ENCODE peak calls at places on chromosomes 6 and 20, in eight cellular contexts. R is A549, K is IMR-90, W is stomach, Q is ovary, M is esophagus muscularis mucosa, O is heart left ventricle, S is sigmoid colon. X is an unnamed sample.

GRCh38 chr6:36662380-36662779 is 16.1 kb upstream of the CDKN1A start:
- DNase-seq in K (no peak), W (no peak), Q (no peak), O (no peak), M (no peak), R (no peak), S (no peak), X (no peak)

GRCh38 chr6:102075539-102075938 is 682.0 kb downstream of the GRIK2 start:
- DNase-seq in S (no peak), O (no peak), W (no peak), M (no peak), R (no peak), Q (no peak), K (peak), X (no peak)

GRCh38 chr6:108080010-108080780 is 5.7 kb upstream of the OSTM1 start:
- DNase-seq in R (no peak), W (no peak), M (no peak), S (no peak), K (peak), O (no peak), Q (no peak), X (peak)

GRCh38 chr6:84719152-84719551 is 45.2 kb downstream of the TBX18 start:
- DNase-seq in R (no peak), S (no peak), W (no peak), Q (no peak), K (no peak), O (no peak), M (no peak), X (no peak)

GRCh38 chr6:132995432-132995831 is 181.1 kb downstream of the RPS12 start:
- DNase-seq in S (no peak), W (no peak), R (no peak), O (no peak), M (no peak), Q (no peak), K (peak), X (no peak)

GRCh38 chr6:167706313-167707109 is 120.2 kb upstream of the AFDN start:
- DNase-seq in S (no peak), Q (no peak), R (no peak), W (no peak), M (no peak), O (no peak), K (no peak), X (no peak)

GRCh38 chr6:7401103-7401502 is 11.5 kb downstream of the RIOK1 start:
- DNase-seq in M (no peak), S (no peak), Q (no peak), W (no peak), R (no peak), K (peak), O (no peak), X (no peak)

GRCh38 chr6:133854633-133855598 is 34.0 kb upstream of the TCF21 start:
- DNase-seq in R (no peak), M (no peak), W (no peak), Q (no peak), S (no peak), O (no peak), K (no peak), X (no peak)

GRCh38 chr6:33803571-33804053 is at the start of gene MLN:
- DNase-seq in W (no peak), M (no peak), O (no peak), K (no peak), R (no peak), S (no peak), Q (no peak), X (no peak)

GRCh38 chr20:58877374-58878360 is 25.2 kb downstream of the GNAS start:
- DNase-seq in M (no peak), W (no peak), O (no peak), R (no peak), K (no peak), Q (no peak), S (no peak), X (no peak)

GRCh38 chr20:2210646-2211556 is 84.9 kb upstream of the TGM3 start:
- DNase-seq in K (peak), Q (no peak), S (no peak), O (peak), R (no peak), W (no peak), M (no peak), X (no peak)

GRCh38 chr6:166556336-166556735 is 30.1 kb downstream of the RAMACL start:
- DNase-seq in W (no peak), O (no peak), S (no peak), Q (no peak), R (no peak), K (peak), M (no peak), X (no peak)

GRCh38 chr6:107712523-107713213 is 111.4 kb downstream of the SCML4 start:
- DNase-seq in S (peak), R (no peak), Q (no peak), K (peak), O (no peak), W (no peak), M (no peak), X (no peak)

GRCh38 chr6:52595796-52596130 is 18.9 kb upstream of the TRAM2 start:
- DNase-seq in S (no peak), K (no peak), O (no peak), W (no peak), M (no peak), Q (no peak), R (no peak), X (no peak)

GRCh38 chr6:34324738-34325444 is 67.6 kb downstream of the NUDT3 start:
- DNase-seq in R (no peak), K (peak), W (no peak), O (peak), M (peak), Q (peak), S (peak), X (no peak)

GRCh38 chr6:115601509-115601908 is 459.2 kb downstream of the FRK start:
- DNase-seq in Q (no peak), R (no peak), M (no peak), K (no peak), S (no peak), W (no peak), O (no peak), X (no peak)

GRCh38 chr20:48937674-48938073 is 16.2 kb downstream of the ARFGEF2 start:
- DNase-seq in O (no peak), K (no peak), Q (no peak), W (no peak), M (no peak), R (no peak), S (no peak), X (no peak)

GRCh38 chr6:57019434-57019833 is 27.1 kb upstream of the KIAA1586 start:
- DNase-seq in W (no peak), K (no peak), S (no peak), M (no peak), O (no peak), Q (no peak), R (no peak), X (no peak)
- TF ChIP-seq POLR2A in W (no peak), K (no peak), S (no peak), M (no peak), O (no peak), Q (no peak), R (no peak), X (no peak)

GRCh38 chr6:10404107-10404798 is 10.6 kb downstream of the TFAP2A start:
- DNase-seq in O (peak), M (peak), S (peak), K (peak), W (peak), R (peak), Q (peak), X (peak)
- TF ChIP-seq POLR2A in O (no peak), M (no peak), S (no peak), K (peak), W (no peak), R (peak), Q (no peak), X (peak)

DNA sequence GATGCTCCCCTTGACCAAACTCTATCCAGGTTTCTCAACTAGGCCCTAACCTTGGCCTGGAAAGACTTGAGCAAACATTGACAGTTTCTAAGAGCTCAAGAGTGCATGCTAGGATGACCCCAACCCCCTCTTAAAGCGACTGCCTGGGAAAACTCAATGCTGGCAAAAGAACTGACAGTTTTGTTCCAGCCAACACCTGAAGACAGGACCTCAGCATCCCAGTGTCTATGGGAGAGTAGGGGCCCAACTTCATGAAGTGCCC is 119.9 kb downstream of the ZMYND8 start:
- DNase-seq in W (no peak), Q (no peak), R (no peak), O (no peak), K (no peak), S (no peak), M (no peak), X (no peak)
- TF ChIP-seq POLR2A in W (no peak), Q (no peak), R (no peak), O (no peak), K (no peak), S (no peak), M (no peak), X (no peak)

GRCh38 chr6:156698239-156699016 is 78.8 kb upstream of the ARID1B start:
- DNase-seq in M (no peak), K (no peak), R (no peak), S (no peak), W (no peak), O (no peak), Q (no peak), X (no peak)
- TF ChIP-seq POLR2A in M (no peak), K (no peak), R (no peak), S (no peak), W (no peak), O (no peak), Q (no peak), X (no peak)

DNA sequence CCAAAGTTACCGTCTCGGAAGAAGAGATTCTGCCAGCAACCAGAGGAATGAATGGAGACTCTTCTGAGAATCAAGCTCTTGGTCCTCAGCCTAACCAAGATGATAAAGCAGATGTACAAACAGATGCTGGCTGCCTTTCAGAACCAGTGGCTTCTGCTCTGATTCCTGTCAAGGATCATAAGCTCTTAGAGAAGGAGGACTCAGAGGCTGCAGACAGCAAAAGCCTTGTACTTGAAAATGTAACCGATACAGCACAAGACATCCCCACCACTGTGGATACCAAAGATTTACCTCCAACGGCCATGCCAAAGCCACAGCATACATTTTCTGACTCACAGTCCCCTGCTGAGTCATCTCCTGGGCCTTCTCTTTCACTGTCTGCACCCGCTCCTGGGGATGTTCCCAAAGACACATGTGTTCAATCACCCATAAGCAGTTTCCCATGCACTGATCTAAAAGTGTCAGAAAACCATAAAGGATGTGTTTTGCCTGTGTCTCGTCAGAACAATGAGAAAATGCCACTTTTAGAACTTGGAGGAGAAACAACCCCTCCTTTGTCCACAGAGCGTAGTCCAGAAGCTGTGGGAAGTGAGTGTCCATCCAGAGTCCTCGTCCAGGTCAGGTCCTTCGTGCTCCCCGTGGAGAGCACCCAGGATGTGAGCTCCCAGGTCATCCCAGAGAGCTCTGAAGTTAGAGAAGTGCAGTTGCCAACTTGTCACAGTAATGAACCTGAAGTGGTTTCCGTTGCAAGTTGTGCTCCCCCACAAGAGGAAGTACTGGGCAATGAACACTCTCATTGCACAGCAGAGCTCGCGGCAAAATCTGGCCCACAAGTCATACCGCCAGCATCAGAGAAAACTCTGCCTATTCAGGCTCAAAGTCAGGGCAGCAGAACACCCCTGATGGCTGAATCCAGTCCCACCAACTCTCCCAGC is 109.6 kb downstream of the RTN4IP1 start:
- DNase-seq in K (peak), M (no peak), Q (no peak), R (peak), S (peak), W (peak), O (no peak), X (no peak)
- TF ChIP-seq POLR2A in K (no peak), M (no peak), Q (no peak), R (no peak), S (no peak), W (no peak), O (no peak), X (no peak)

GRCh38 chr6:47134476-47135189 is 92.5 kb upstream of the ADGRF1 start:
- DNase-seq in R (peak), M (no peak), O (no peak), S (no peak), W (no peak), Q (no peak), K (peak), X (peak)
- TF ChIP-seq POLR2A in R (no peak), M (no peak), O (no peak), S (no peak), W (no peak), Q (no peak), K (no peak), X (no peak)

GRCh38 chr20:13995086-13995665 is at the start of gene MACROD2:
- DNase-seq in M (no peak), Q (peak), K (peak), W (peak), O (peak), S (peak), R (peak), X (no peak)
- TF ChIP-seq POLR2A in M (no peak), Q (no peak), K (no peak), W (no peak), O (peak), S (no peak), R (peak), X (no peak)

X was measured in H54.